ENCODE peak calls at places on chromosomes 7 and 10, in four cellular contexts. X is suprapubic skin, G is neural progenitor cell, S is lung. C is an unnamed sample.
A peak's percentile ranks its signal among the peaks of the same experiment; 100 is the strongest.

GRCh38 chr10:99930731-99931550 is 78.8 kb downstream of the DNMBP start:
- DNase-seq in X (no peak), G (no peak), S (peak; percentile 79), C (no peak)

GRCh38 chr10:131259535-131259934 is 52.0 kb downstream of the TCERG1L start:
- DNase-seq in X (no peak), G (no peak), S (no peak), C (no peak)

GRCh38 chr7:28953628-28954027 is 4.5 kb downstream of the TRIL start:
- DNase-seq in X (no peak), G (no peak), S (peak; percentile 21), C (no peak)

GRCh38 chr7:33905389-33906032 is at the start of gene BMPER:
- DNase-seq in X (no peak), G (peak; percentile 89), S (no peak), C (peak; percentile 52)

GRCh38 chr10:103114876-103115275 is 78.2 kb downstream of the NT5C2 start:
- DNase-seq in X (no peak), G (no peak), S (no peak), C (no peak)

GRCh38 chr10:69721690-69722310 is 79.9 kb upstream of the COL13A1 start:
- DNase-seq in X (no peak), G (peak; percentile 39), S (peak; percentile 57), C (no peak)

GRCh38 chr10:78401882-78402367 is 368.3 kb downstream of the RPS24 start:
- DNase-seq in X (peak; percentile 44), G (peak; percentile 55), S (no peak), C (peak; percentile 49)

GRCh38 chr7:156861212-156861611 is 31.8 kb downstream of the LMBR1 start:
- DNase-seq in X (no peak), G (no peak), S (no peak), C (no peak)

GRCh38 chr10:75250934-75251333 is 15.2 kb upstream of the COMTD1 start:
- DNase-seq in X (peak; percentile 53), G (no peak), S (no peak), C (no peak)

GRCh38 chr7:134619627-134620331 is 26.9 kb upstream of the BPGM start:
- DNase-seq in X (no peak), G (no peak), S (no peak), C (no peak)

GRCh38 chr10:31929260-31929985 is 792 bp upstream of the ARHGAP12 start:
- DNase-seq in X (peak; percentile 82), G (peak; percentile 43), S (peak; percentile 55), C (peak; percentile 77)

GRCh38 chr7:155392726-155393570 is 65.0 kb upstream of the EN2 start:
- DNase-seq in X (no peak), G (no peak), S (no peak), C (no peak)

GRCh38 chr7:136256491-136256890 is 279.3 kb upstream of the MTPN start:
- DNase-seq in X (no peak), G (no peak), S (no peak), C (no peak)

GRCh38 chr10:78109210-78109609 is 75.5 kb downstream of the RPS24 start:
- DNase-seq in X (no peak), G (peak; percentile 14), S (no peak), C (no peak)

GRCh38 chr10:97784200-97784811 is 12.5 kb upstream of the SFRP5 start:
- DNase-seq in X (no peak), G (no peak), S (peak; percentile 68), C (no peak)

GRCh38 chr7:8433477-8434289 is at the start of gene NXPH1:
- DNase-seq in X (no peak), G (peak; percentile 88), S (no peak), C (peak; percentile 29)

GRCh38 chr7:151461096-151461941 is 21.4 kb upstream of the CRYGN start:
- DNase-seq in X (peak; percentile 57), G (no peak), S (no peak), C (no peak)

GRCh38 chr7:141208539-141208938 is 134.7 kb downstream of the TMEM178B start:
- DNase-seq in X (no peak), G (no peak), S (peak; percentile 34), C (no peak)

GRCh38 chr7:102432476-102433318 is 678 bp upstream of the ORAI2 start:
- DNase-seq in X (no peak), G (peak; percentile 34), S (no peak), C (no peak)

GRCh38 chr7:112509390-112509789 is 28.6 kb downstream of the LSMEM1 start:
- DNase-seq in X (no peak), G (no peak), S (no peak), C (no peak)

GRCh38 chr10:93999401-93999851 is 5.7 kb downstream of the PLCE1 start:
- DNase-seq in X (peak; percentile 70), G (peak; percentile 14), S (peak; percentile 43), C (peak; percentile 71)

GRCh38 chr10:118712930-118713634 is 41.7 kb downstream of the CACUL1 start:
- DNase-seq in X (no peak), G (peak; percentile 49), S (no peak), C (no peak)

GRCh38 chr10:13984647-13985155 is 346.0 kb downstream of the FRMD4A start:
- DNase-seq in X (no peak), G (no peak), S (no peak), C (no peak)

GRCh38 chr10:79005126-79005820 is 63.5 kb upstream of the ZMIZ1 start:
- DNase-seq in X (no peak), G (no peak), S (no peak), C (no peak)

GRCh38 chr7:24073651-24074420 is 210.2 kb upstream of the NPY start:
- DNase-seq in X (no peak), G (no peak), S (no peak), C (no peak)

GRCh38 chr10:49606981-49607535 is 3.1 kb upstream of the SLC18A3 start:
- DNase-seq in X (peak; percentile 54), G (peak; percentile 93), S (peak; percentile 49), C (peak; percentile 56)

GRCh38 chr7:45126920-45127319 is 15.4 kb upstream of the TBRG4 start:
- DNase-seq in X (no peak), G (no peak), S (no peak), C (no peak)

GRCh38 chr7:106183952-106184351 is 71.8 kb upstream of the SYPL1 start:
- DNase-seq in X (no peak), G (no peak), S (no peak), C (no peak)

GRCh38 chr7:19920200-19920599 is 146.8 kb upstream of the TMEM196 start:
- DNase-seq in X (no peak), G (no peak), S (no peak), C (no peak)

GRCh38 chr7:66500087-66500486 is 128.6 kb upstream of the KCTD7 start:
- DNase-seq in X (no peak), G (no peak), S (no peak), C (no peak)

GRCh38 chr10:116769791-116770190 is 27.4 kb upstream of the HSPA12A start:
- DNase-seq in X (peak; percentile 42), G (no peak), S (no peak), C (no peak)

GRCh38 chr7:87567052-87567451 is 33.6 kb downstream of the ABCB1 start:
- DNase-seq in X (no peak), G (no peak), S (no peak), C (no peak)

GRCh38 chr10:132281915-132282666 is 25.7 kb downstream of the STK32C start:
- DNase-seq in X (no peak), G (peak; percentile 66), S (no peak), C (peak; percentile 30)

GRCh38 chr7:46173526-46174191 is 252.6 kb upstream of the IGFBP3 start:
- DNase-seq in X (no peak), G (no peak), S (no peak), C (peak; percentile 56)

GRCh38 chr10:72260215-72260587 is 13.5 kb upstream of the DDIT4 start:
- DNase-seq in X (no peak), G (no peak), S (no peak), C (peak; percentile 74)

GRCh38 chr10:86967481-86967941 is 771 bp upstream of the ADIRF start:
- DNase-seq in X (peak; percentile 69), G (no peak), S (no peak), C (peak; percentile 19)

DNA sequence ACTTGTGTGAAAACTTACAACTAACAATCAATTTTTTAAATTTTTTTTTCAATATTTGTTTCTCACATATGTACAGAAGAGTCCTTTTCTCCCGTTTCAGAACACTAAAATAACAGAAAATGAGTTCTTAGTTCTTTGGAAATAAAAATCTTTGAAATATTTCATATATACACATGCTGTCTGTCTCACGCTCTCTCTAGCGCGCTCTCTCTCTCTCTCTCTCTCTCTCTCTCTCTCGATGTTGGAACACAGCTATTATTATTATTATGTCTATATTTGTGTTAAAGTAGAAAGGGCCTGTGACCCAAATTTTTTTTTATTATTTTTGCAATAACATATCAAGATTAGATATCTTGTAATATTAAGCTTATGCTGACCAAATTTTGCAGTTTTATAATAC is 96.9 kb upstream of the GATA3 start:
- DNase-seq in X (no peak), G (no peak), S (no peak), C (no peak)
- H3K27me3 ChIP-seq in X (no peaks in the 10 kb centered on the region), G (no peaks in the 10 kb centered on the region), S (no peaks in the 10 kb centered on the region), C (no peaks in the 10 kb centered on the region)

DNA sequence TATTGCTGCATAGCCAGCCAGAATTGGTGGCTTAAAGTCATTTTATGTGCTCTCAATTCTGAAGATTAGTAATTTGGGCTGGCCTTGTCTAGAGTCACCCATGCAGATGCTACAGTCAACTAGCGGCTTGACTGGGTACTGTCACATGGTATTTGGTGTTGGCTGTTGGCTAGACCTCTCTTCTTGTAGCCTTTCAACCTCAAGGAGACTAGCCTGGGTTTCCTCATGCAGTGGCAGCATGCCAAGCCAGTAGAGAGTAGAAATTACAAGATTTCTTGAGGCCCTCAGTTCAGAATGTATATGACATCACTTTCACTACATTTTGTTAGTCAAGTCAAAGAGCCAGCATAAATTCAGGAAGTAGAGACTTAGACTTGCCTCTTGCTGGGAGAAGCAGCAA is 3.7 kb upstream of the ZNF800 start:
- DNase-seq in X (no peak), G (peak; percentile 9), S (peak; percentile 48), C (peak; percentile 26)
- TF ChIP-seq CTCF in X (no peak), G (peak; percentile 27), S (no peak), C (no peak)

GRCh38 chr10:101287922-101288638 is 58.8 kb upstream of the LBX1 start:
- DNase-seq in X (no peak), G (peak; percentile 80), S (no peak), C (no peak)
- H3K27me3 ChIP-seq in X (peaks cover 100% of the 10 kb centered on the region), G (peaks cover 100% of the 10 kb centered on the region), S (no peaks in the 10 kb centered on the region), C (peaks cover 73% of the 10 kb centered on the region)

GRCh38 chr10:44979281-44980181 is 922 bp upstream of the DEPP1 start:
- DNase-seq in X (peak; percentile 59), G (no peak), S (no peak), C (no peak)

GRCh38 chr10:44978213-44978569 is 418 bp downstream of the DEPP1 start:
- DNase-seq in X (no peak), G (no peak), S (no peak), C (no peak)

GRCh38 chr10:44980309-44981171 is 1.9 kb upstream of the DEPP1 start:
- DNase-seq in X (peak; percentile 59), G (no peak), S (no peak), C (no peak)

GRCh38 chr10:44977287-44978212 is 1.1 kb downstream of the DEPP1 start:
- DNase-seq in X (peak; percentile 64), G (no peak), S (no peak), C (peak; percentile 56)

DNA sequence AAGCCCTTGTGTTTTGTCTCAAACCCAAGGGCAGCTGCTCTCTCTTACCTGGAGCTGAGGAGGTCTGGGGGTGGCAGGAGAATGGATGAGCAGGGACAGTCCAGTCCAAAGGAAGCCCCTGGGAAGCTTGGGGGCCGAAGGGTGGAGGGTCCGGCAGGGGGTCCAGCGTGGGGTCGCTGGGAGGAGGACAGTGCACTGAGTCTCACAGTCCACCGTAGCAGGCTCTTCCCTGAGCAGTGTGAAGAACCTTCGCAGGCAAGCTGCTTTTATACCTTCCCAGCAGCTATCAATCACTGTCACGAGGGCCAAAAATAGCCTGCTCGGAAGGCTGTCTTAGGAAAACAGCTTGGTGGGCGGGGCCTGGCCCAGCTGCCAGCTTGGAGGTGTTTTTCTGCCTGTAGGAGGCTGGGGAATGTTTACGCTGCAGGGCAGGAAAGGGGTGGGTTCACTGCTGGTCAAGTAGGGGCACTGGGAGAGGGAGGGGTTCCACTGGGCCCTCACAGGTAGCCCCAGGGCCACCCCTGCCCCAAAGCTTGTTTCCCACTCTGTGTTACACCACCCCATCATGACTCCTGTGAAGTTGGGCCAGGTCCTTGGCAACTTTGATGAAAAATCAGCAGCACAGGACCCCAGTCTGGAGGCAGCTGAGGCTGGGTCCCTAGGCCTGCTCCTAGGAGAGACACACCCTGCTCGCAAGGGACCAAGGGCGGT is at the start of gene DEPP1:
- DNase-seq in X (peak; percentile 92), G (peak; percentile 87), S (peak; percentile 88), C (peak; percentile 94)
- TF ChIP-seq CTCF in X (peak; percentile 7), G (peak; percentile 16), S (peak; percentile 2), C (peak; percentile 28)